ENCODE peak calls at places on chromosome 12, in six cellular contexts. F is spleen, W is A549, G is keratinocyte, H is Panc1, S is foreskin fibroblast. V is an unnamed sample.

GRCh38 chr12:133081408-133081806 is 684 bp downstream of the ZNF140 start:
- DNase-seq in F (peak), W (no peak), G (no peak), H (no peak), S (no peak), V (no peak)

GRCh38 chr12:116727261-116727660 is 10.6 kb downstream of the SPRING1 start:
- DNase-seq in F (no peak), W (no peak), G (no peak), H (no peak), S (no peak), V (no peak)

GRCh38 chr12:76299536-76300296 is 48.5 kb downstream of the BBS10 start:
- DNase-seq in F (no peak), W (peak), G (no peak), H (no peak), S (no peak), V (no peak)

GRCh38 chr12:39420043-39420442 is 22.9 kb downstream of the KIF21A start:
- DNase-seq in F (no peak), W (peak), G (no peak), H (no peak), S (no peak), V (no peak)

GRCh38 chr12:128314611-128315010 is 47.6 kb downstream of the TMEM132C start:
- DNase-seq in F (no peak), W (no peak), G (no peak), H (no peak), S (no peak), V (no peak)

GRCh38 chr12:24561882-24562760 is 386.8 kb downstream of the BCAT1 start:
- DNase-seq in F (peak), W (peak), G (no peak), H (no peak), S (peak), V (no peak)

GRCh38 chr12:49703647-49704137 is 3.5 kb downstream of the FMNL3 start:
- DNase-seq in F (no peak), W (no peak), G (no peak), H (no peak), S (peak), V (peak)

GRCh38 chr12:130166306-130166705 is 4.0 kb downstream of the FZD10 start:
- DNase-seq in F (no peak), W (no peak), G (no peak), H (no peak), S (no peak), V (no peak)

GRCh38 chr12:77377116-77377515 is 311.7 kb upstream of the E2F7 start:
- DNase-seq in F (no peak), W (no peak), G (no peak), H (no peak), S (peak), V (no peak)

GRCh38 chr12:2752676-2753371 is 41.9 kb upstream of the FKBP4 start:
- DNase-seq in F (peak), W (peak), G (no peak), H (no peak), S (peak), V (peak)

GRCh38 chr12:26152507-26153102 is 27.8 kb upstream of the BHLHE41 start:
- DNase-seq in F (no peak), W (no peak), G (no peak), H (no peak), S (no peak), V (no peak)

GRCh38 chr12:94151577-94151976 is 3.2 kb downstream of the PLXNC1 start:
- DNase-seq in F (no peak), W (no peak), G (no peak), H (no peak), S (no peak), V (no peak)

GRCh38 chr12:91182664-91183455 is at the start of gene DCN:
- DNase-seq in F (no peak), W (no peak), G (no peak), H (no peak), S (peak), V (peak)

GRCh38 chr12:20367731-20368652 is at the start of gene PDE3A:
- DNase-seq in F (peak), W (peak), G (no peak), H (no peak), S (peak), V (peak)

GRCh38 chr12:110079477-110080400 is 31.4 kb upstream of the C12orf76 start:
- DNase-seq in F (peak), W (peak), G (no peak), H (no peak), S (no peak), V (no peak)

GRCh38 chr12:115492553-115492952 is 784.9 kb downstream of the MED13L start:
- DNase-seq in F (no peak), W (no peak), G (no peak), H (no peak), S (no peak), V (no peak)

GRCh38 chr12:81543621-81544139 is 215.5 kb downstream of the PPFIA2 start:
- DNase-seq in F (no peak), W (no peak), G (no peak), H (no peak), S (no peak), V (no peak)

GRCh38 chr12:52251367-52252055 is 18.5 kb downstream of the KRT7 start:
- DNase-seq in F (no peak), W (peak), G (no peak), H (no peak), S (no peak), V (no peak)

GRCh38 chr12:22535038-22535437 is 9.3 kb downstream of the C2CD5 start:
- DNase-seq in F (no peak), W (no peak), G (no peak), H (no peak), S (no peak), V (no peak)

GRCh38 chr12:58665375-58665774 is 254.9 kb downstream of the LRIG3 start:
- DNase-seq in F (no peak), W (no peak), G (no peak), H (no peak), S (no peak), V (no peak)

GRCh38 chr12:29869916-29870315 is 86.2 kb upstream of the TMTC1 start:
- DNase-seq in F (no peak), W (no peak), G (no peak), H (no peak), S (no peak), V (no peak)

GRCh38 chr12:130041983-130042812 is 120.1 kb upstream of the FZD10 start:
- DNase-seq in F (peak), W (no peak), G (no peak), H (no peak), S (no peak), V (no peak)

GRCh38 chr12:116263844-116264243 is 13.6 kb downstream of the MED13L start:
- DNase-seq in F (no peak), W (no peak), G (no peak), H (no peak), S (no peak), V (no peak)

GRCh38 chr12:105083551-105084105 is 630 bp downstream of the ALDH1L2 start:
- DNase-seq in F (peak), W (peak), G (no peak), H (no peak), S (peak), V (peak)

GRCh38 chr12:24960222-24960855 is 11.4 kb upstream of the BCAT1 start:
- DNase-seq in F (no peak), W (peak), G (no peak), H (peak), S (peak), V (peak)

GRCh38 chr12:84508325-84508861 is 404.2 kb downstream of the SLC6A15 start:
- DNase-seq in F (no peak), W (peak), G (no peak), H (no peak), S (peak), V (peak)

GRCh38 chr12:77204055-77204454 is 138.7 kb upstream of the E2F7 start:
- DNase-seq in F (no peak), W (no peak), G (no peak), H (no peak), S (no peak), V (no peak)

GRCh38 chr12:131441638-131442336 is 269.1 kb upstream of the SFSWAP start:
- DNase-seq in F (peak), W (no peak), G (no peak), H (no peak), S (no peak), V (no peak)

GRCh38 chr12:131445184-131445974 is 265.5 kb upstream of the SFSWAP start:
- DNase-seq in F (peak), W (no peak), G (no peak), H (no peak), S (no peak), V (no peak)

GRCh38 chr12:131443019-131444000 is 267.6 kb upstream of the SFSWAP start:
- DNase-seq in F (peak), W (no peak), G (no peak), H (no peak), S (no peak), V (no peak)

GRCh38 chr12:131444220-131445164 is 266.4 kb upstream of the SFSWAP start:
- DNase-seq in F (peak), W (no peak), G (no peak), H (no peak), S (no peak), V (no peak)

GRCh38 chr12:131442337-131442918 is 268.5 kb upstream of the SFSWAP start:
- DNase-seq in F (peak), W (no peak), G (no peak), H (no peak), S (no peak), V (no peak)
- TF ChIP-seq CTCF in F (no peak), W (no peak), G (no peak), H (no peak), S (no peak), V (no peak)

GRCh38 chr12:113314121-113314529 is 20.8 kb downstream of the SLC8B1 start:
- DNase-seq in F (no peak), W (no peak), G (no peak), H (no peak), S (no peak), V (no peak)

GRCh38 chr12:113317122-113317521 is 17.8 kb downstream of the SLC8B1 start:
- DNase-seq in F (no peak), W (no peak), G (no peak), H (no peak), S (no peak), V (no peak)

GRCh38 chr12:113315358-113315757 is 19.6 kb downstream of the SLC8B1 start:
- DNase-seq in F (no peak), W (no peak), G (no peak), H (no peak), S (no peak), V (no peak)

GRCh38 chr12:113318046-113318656 is 16.8 kb downstream of the SLC8B1 start:
- DNase-seq in F (no peak), W (no peak), G (no peak), H (no peak), S (no peak), V (no peak)

GRCh38 chr12:113316155-113316554 is 18.8 kb downstream of the SLC8B1 start:
- DNase-seq in F (no peak), W (no peak), G (no peak), H (no peak), S (no peak), V (no peak)
- TF ChIP-seq CTCF in F (no peak), W (peak), G (peak), H (no peak), S (no peak), V (peak)

GRCh38 chr12:57235012-57235727 is 5.7 kb downstream of the SHMT2 start:
- DNase-seq in F (peak), W (no peak), G (peak), H (no peak), S (peak), V (no peak)
- TF ChIP-seq CTCF in F (no peak), W (no peak), G (peak), H (no peak), S (no peak), V (no peak)

DNA sequence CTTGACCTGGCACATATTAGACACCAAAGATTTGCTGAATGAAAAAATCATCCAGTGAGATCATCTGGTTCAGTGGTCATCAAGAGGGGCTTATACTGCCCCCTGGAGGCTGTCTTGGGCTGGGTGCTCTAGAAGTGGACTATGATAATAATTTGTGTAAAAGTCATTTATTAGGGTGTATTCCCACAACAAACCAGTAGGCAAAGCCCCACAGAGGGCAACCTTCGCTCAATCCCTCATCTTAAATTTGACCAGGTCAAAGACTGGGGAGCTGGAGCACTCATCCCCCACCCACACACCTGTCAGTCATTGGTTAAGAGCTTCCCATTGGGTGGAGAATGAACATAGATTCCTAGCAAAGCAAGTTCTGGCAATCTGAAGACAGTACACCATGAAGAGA is 20.0 kb upstream of the FICD start:
- DNase-seq in F (no peak), W (peak), G (no peak), H (no peak), S (peak), V (peak)
- TF ChIP-seq CTCF in F (no peak), W (peak), G (peak), H (peak), S (peak), V (peak)

DNA sequence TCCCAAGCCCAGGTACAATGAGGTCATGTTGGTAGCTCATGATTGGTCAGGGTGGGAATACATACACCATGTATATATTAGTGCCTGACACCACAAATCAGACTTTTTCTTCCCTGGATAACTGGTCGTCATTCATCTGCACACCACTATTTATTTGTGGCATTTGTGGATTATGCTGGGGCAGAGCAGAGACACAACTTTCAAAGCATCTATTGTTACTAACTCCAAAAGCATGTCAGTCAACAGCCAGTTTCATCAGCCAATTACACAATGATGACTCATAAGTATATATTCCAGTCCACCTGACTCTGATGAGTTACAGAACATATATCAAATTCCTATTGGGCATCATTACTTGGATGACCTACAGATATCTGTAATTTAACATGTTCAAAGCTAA is 181.7 kb downstream of the ADAMTS20 start:
- DNase-seq in F (no peak), W (peak), G (peak), H (peak), S (peak), V (no peak)
- TF ChIP-seq CTCF in F (no peak), W (no peak), G (no peak), H (no peak), S (no peak), V (no peak)

GRCh38 chr12:103742349-103742784 is 98.7 kb downstream of the NT5DC3 start:
- DNase-seq in F (no peak), W (peak), G (no peak), H (no peak), S (peak), V (peak)

GRCh38 chr12:103748002-103748401 is 93.0 kb downstream of the NT5DC3 start:
- DNase-seq in F (no peak), W (no peak), G (no peak), H (no peak), S (no peak), V (no peak)

GRCh38 chr12:103748875-103749274 is 92.2 kb downstream of the NT5DC3 start:
- DNase-seq in F (no peak), W (no peak), G (no peak), H (no peak), S (no peak), V (no peak)

GRCh38 chr12:103743788-103744187 is 97.2 kb downstream of the NT5DC3 start:
- DNase-seq in F (no peak), W (no peak), G (no peak), H (no peak), S (no peak), V (no peak)

GRCh38 chr12:103745962-103746361 is 95.1 kb downstream of the NT5DC3 start:
- DNase-seq in F (no peak), W (peak), G (no peak), H (no peak), S (no peak), V (no peak)
- TF ChIP-seq CTCF in F (no peak), W (no peak), G (no peak), H (no peak), S (no peak), V (no peak)

DNA sequence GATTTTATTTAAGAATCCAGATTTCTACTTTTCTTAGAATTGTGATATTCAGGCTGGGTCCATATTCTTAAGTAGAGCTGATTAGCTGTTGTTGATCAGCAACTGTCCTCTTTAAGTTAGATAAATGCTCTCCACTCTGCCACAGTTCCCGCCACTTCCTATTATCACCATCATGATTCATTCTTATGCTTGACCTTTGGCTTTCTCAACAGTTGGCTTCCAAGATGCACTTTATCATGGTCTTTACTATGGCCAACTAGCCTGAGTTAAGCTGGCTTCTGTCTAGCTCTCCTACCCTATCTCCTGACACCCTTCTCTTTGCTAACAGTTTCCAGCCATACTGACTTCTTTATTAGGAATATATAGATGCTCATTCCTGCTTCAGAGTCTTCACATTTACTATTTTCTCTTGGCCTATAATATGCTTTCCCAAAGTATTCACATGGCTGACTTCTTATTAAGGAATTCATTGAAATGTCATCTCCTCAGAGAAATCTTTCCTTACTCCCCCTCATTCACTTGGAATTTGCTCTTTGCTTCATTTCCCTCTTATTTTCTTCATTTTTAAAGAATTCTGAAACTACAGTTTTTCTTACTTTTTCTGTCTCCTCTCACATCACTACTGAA is 149.0 kb upstream of the IGF1 start:
- DNase-seq in F (no peak), W (no peak), G (no peak), H (no peak), S (peak), V (peak)
- TF ChIP-seq CTCF in F (no peak), W (no peak), G (no peak), H (no peak), S (no peak), V (no peak)

DNA sequence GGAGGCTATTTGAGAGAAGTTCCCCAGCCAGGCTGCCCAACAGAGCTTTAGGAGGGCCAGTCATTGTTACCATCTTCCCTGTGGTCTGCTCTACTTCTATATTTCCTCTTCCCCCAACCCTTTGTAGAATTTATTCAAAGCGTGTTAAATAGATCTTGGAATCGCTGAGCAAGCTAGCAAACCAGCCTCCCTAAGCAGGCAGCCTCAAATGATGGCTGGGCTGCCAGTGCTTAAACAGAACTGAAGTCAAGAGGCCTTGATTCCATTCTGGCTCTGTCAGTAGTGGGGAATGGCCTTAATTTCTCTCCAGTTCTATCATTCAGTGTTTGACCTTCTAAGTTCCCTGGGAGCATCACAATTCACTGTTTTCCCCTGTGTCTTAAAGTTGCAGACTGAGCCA is 29.4 kb upstream of the NTF3 start:
- DNase-seq in F (no peak), W (no peak), G (no peak), H (no peak), S (no peak), V (no peak)
- TF ChIP-seq CTCF in F (no peak), W (no peak), G (no peak), H (no peak), S (no peak), V (no peak)

V was measured in HFFc6.